ENCODE peak calls at places on chromosome 15, in nine cellular contexts. One of them, this sample, is unnamed.

GRCh38 chr15:52527898-52528464 is 699 bp downstream of the MYO5A start:
- DNase-seq in stimulated activated CD4-positive, alpha-beta T cell treated with anti-CD3 and anti-CD28 coated beads, Interleukin-4, amount 100 ng/mL, for 48 hours: peak; percentile 37
- DNase-seq in endothelial cell of umbilical vein: peak; percentile 57
- DNase-seq in SJSA1: no peak
- DNase-seq in ecto neural progenitor cell: no peak
- DNase-seq in iris pigment epithelial cell: peak; percentile 27
- DNase-seq in fibroblast of the aortic adventitia: peak; percentile 31
- DNase-seq in body of pancreas: peak; percentile 8
- DNase-seq in DMS53: peak; percentile 49
- DNase-seq in this sample: peak; percentile 41

GRCh38 chr15:75032391-75032790 is 9.0 kb downstream of the PPCDC start:
- DNase-seq in stimulated activated CD4-positive, alpha-beta T cell treated with anti-CD3 and anti-CD28 coated beads, Interleukin-4, amount 100 ng/mL, for 48 hours: no peak
- DNase-seq in endothelial cell of umbilical vein: peak; percentile 32
- DNase-seq in SJSA1: no peak
- DNase-seq in ecto neural progenitor cell: no peak
- DNase-seq in iris pigment epithelial cell: no peak
- DNase-seq in fibroblast of the aortic adventitia: no peak
- DNase-seq in body of pancreas: no peak
- DNase-seq in DMS53: no peak
- DNase-seq in this sample: no peak

GRCh38 chr15:56366211-56366610 is 985 bp downstream of the TEX9 start:
- DNase-seq in stimulated activated CD4-positive, alpha-beta T cell treated with anti-CD3 and anti-CD28 coated beads, Interleukin-4, amount 100 ng/mL, for 48 hours: no peak
- DNase-seq in endothelial cell of umbilical vein: no peak
- DNase-seq in SJSA1: no peak
- DNase-seq in ecto neural progenitor cell: no peak
- DNase-seq in iris pigment epithelial cell: no peak
- DNase-seq in fibroblast of the aortic adventitia: no peak
- DNase-seq in body of pancreas: no peak
- DNase-seq in DMS53: peak; percentile 13
- DNase-seq in this sample: no peak

GRCh38 chr15:100999369-100999768 is 80.2 kb downstream of the LRRK1 start:
- DNase-seq in stimulated activated CD4-positive, alpha-beta T cell treated with anti-CD3 and anti-CD28 coated beads, Interleukin-4, amount 100 ng/mL, for 48 hours: no peak
- DNase-seq in endothelial cell of umbilical vein: no peak
- DNase-seq in SJSA1: peak; percentile 51
- DNase-seq in ecto neural progenitor cell: no peak
- DNase-seq in iris pigment epithelial cell: no peak
- DNase-seq in fibroblast of the aortic adventitia: peak; percentile 38
- DNase-seq in body of pancreas: no peak
- DNase-seq in DMS53: no peak
- DNase-seq in this sample: no peak

GRCh38 chr15:22831473-22831872 is 7.0 kb upstream of the NIPA2 start:
- DNase-seq in stimulated activated CD4-positive, alpha-beta T cell treated with anti-CD3 and anti-CD28 coated beads, Interleukin-4, amount 100 ng/mL, for 48 hours: no peak
- DNase-seq in endothelial cell of umbilical vein: no peak
- DNase-seq in SJSA1: no peak
- DNase-seq in ecto neural progenitor cell: no peak
- DNase-seq in iris pigment epithelial cell: peak; percentile 36
- DNase-seq in fibroblast of the aortic adventitia: no peak
- DNase-seq in body of pancreas: no peak
- DNase-seq in DMS53: peak; percentile 28
- DNase-seq in this sample: no peak

GRCh38 chr15:70099966-70100494 is 2.3 kb upstream of the TLE3 start:
- DNase-seq in stimulated activated CD4-positive, alpha-beta T cell treated with anti-CD3 and anti-CD28 coated beads, Interleukin-4, amount 100 ng/mL, for 48 hours: no peak
- DNase-seq in endothelial cell of umbilical vein: no peak
- DNase-seq in SJSA1: no peak
- DNase-seq in ecto neural progenitor cell: no peak
- DNase-seq in iris pigment epithelial cell: no peak
- DNase-seq in fibroblast of the aortic adventitia: no peak
- DNase-seq in body of pancreas: peak; percentile 27
- DNase-seq in DMS53: peak; percentile 63
- DNase-seq in this sample: no peak

GRCh38 chr15:94432279-94432678 is 200.9 kb downstream of the MCTP2 start:
- DNase-seq in stimulated activated CD4-positive, alpha-beta T cell treated with anti-CD3 and anti-CD28 coated beads, Interleukin-4, amount 100 ng/mL, for 48 hours: no peak
- DNase-seq in endothelial cell of umbilical vein: no peak
- DNase-seq in SJSA1: no peak
- DNase-seq in ecto neural progenitor cell: no peak
- DNase-seq in iris pigment epithelial cell: no peak
- DNase-seq in fibroblast of the aortic adventitia: no peak
- DNase-seq in body of pancreas: no peak
- DNase-seq in DMS53: no peak
- DNase-seq in this sample: no peak

GRCh38 chr15:57866149-57866736 is 159.7 kb downstream of the POLR2M start:
- DNase-seq in stimulated activated CD4-positive, alpha-beta T cell treated with anti-CD3 and anti-CD28 coated beads, Interleukin-4, amount 100 ng/mL, for 48 hours: peak; percentile 38
- DNase-seq in endothelial cell of umbilical vein: peak; percentile 72
- DNase-seq in SJSA1: peak; percentile 48
- DNase-seq in ecto neural progenitor cell: peak; percentile 65
- DNase-seq in iris pigment epithelial cell: peak; percentile 48
- DNase-seq in fibroblast of the aortic adventitia: peak; percentile 51
- DNase-seq in body of pancreas: peak; percentile 67
- DNase-seq in DMS53: peak; percentile 79
- DNase-seq in this sample: no peak

GRCh38 chr15:88658972-88659931 is 20.4 kb downstream of the ISG20 start:
- DNase-seq in stimulated activated CD4-positive, alpha-beta T cell treated with anti-CD3 and anti-CD28 coated beads, Interleukin-4, amount 100 ng/mL, for 48 hours: no peak
- DNase-seq in endothelial cell of umbilical vein: peak; percentile 64
- DNase-seq in SJSA1: no peak
- DNase-seq in ecto neural progenitor cell: no peak
- DNase-seq in iris pigment epithelial cell: peak; percentile 59
- DNase-seq in fibroblast of the aortic adventitia: peak; percentile 73
- DNase-seq in body of pancreas: no peak
- DNase-seq in DMS53: no peak
- DNase-seq in this sample: no peak

GRCh38 chr15:64092075-64092820 is 1.4 kb downstream of the CIAO2A start:
- DNase-seq in stimulated activated CD4-positive, alpha-beta T cell treated with anti-CD3 and anti-CD28 coated beads, Interleukin-4, amount 100 ng/mL, for 48 hours: no peak
- DNase-seq in endothelial cell of umbilical vein: no peak
- DNase-seq in SJSA1: no peak
- DNase-seq in ecto neural progenitor cell: no peak
- DNase-seq in iris pigment epithelial cell: no peak
- DNase-seq in fibroblast of the aortic adventitia: no peak
- DNase-seq in body of pancreas: no peak
- DNase-seq in DMS53: peak; percentile 25
- DNase-seq in this sample: no peak

GRCh38 chr15:45448516-45448915 is 70.2 kb upstream of the GATM start:
- DNase-seq in stimulated activated CD4-positive, alpha-beta T cell treated with anti-CD3 and anti-CD28 coated beads, Interleukin-4, amount 100 ng/mL, for 48 hours: no peak
- DNase-seq in endothelial cell of umbilical vein: no peak
- DNase-seq in SJSA1: no peak
- DNase-seq in ecto neural progenitor cell: no peak
- DNase-seq in iris pigment epithelial cell: no peak
- DNase-seq in fibroblast of the aortic adventitia: no peak
- DNase-seq in body of pancreas: no peak
- DNase-seq in DMS53: no peak
- DNase-seq in this sample: no peak

GRCh38 chr15:80183291-80183690 is 30.5 kb downstream of the FAH start:
- DNase-seq in stimulated activated CD4-positive, alpha-beta T cell treated with anti-CD3 and anti-CD28 coated beads, Interleukin-4, amount 100 ng/mL, for 48 hours: no peak
- DNase-seq in endothelial cell of umbilical vein: no peak
- DNase-seq in SJSA1: no peak
- DNase-seq in ecto neural progenitor cell: no peak
- DNase-seq in iris pigment epithelial cell: no peak
- DNase-seq in fibroblast of the aortic adventitia: no peak
- DNase-seq in body of pancreas: no peak
- DNase-seq in DMS53: no peak
- DNase-seq in this sample: no peak

GRCh38 chr15:41024141-41024540 is 70.9 kb downstream of the CHAC1 start:
- DNase-seq in stimulated activated CD4-positive, alpha-beta T cell treated with anti-CD3 and anti-CD28 coated beads, Interleukin-4, amount 100 ng/mL, for 48 hours: no peak
- DNase-seq in endothelial cell of umbilical vein: no peak
- DNase-seq in SJSA1: no peak
- DNase-seq in ecto neural progenitor cell: no peak
- DNase-seq in iris pigment epithelial cell: peak; percentile 93
- DNase-seq in fibroblast of the aortic adventitia: peak; percentile 90
- DNase-seq in body of pancreas: no peak
- DNase-seq in DMS53: no peak
- DNase-seq in this sample: no peak

GRCh38 chr15:98743177-98743576 is 94.8 kb downstream of the IGF1R start:
- DNase-seq in stimulated activated CD4-positive, alpha-beta T cell treated with anti-CD3 and anti-CD28 coated beads, Interleukin-4, amount 100 ng/mL, for 48 hours: no peak
- DNase-seq in endothelial cell of umbilical vein: no peak
- DNase-seq in SJSA1: no peak
- DNase-seq in ecto neural progenitor cell: no peak
- DNase-seq in iris pigment epithelial cell: no peak
- DNase-seq in fibroblast of the aortic adventitia: no peak
- DNase-seq in body of pancreas: no peak
- DNase-seq in DMS53: no peak
- DNase-seq in this sample: no peak

GRCh38 chr15:58066042-58066867 is 744 bp upstream of the ALDH1A2 start:
- DNase-seq in stimulated activated CD4-positive, alpha-beta T cell treated with anti-CD3 and anti-CD28 coated beads, Interleukin-4, amount 100 ng/mL, for 48 hours: peak; percentile 25
- DNase-seq in endothelial cell of umbilical vein: peak; percentile 66
- DNase-seq in SJSA1: peak; percentile 27
- DNase-seq in ecto neural progenitor cell: peak; percentile 84
- DNase-seq in iris pigment epithelial cell: peak; percentile 38
- DNase-seq in fibroblast of the aortic adventitia: peak; percentile 19
- DNase-seq in body of pancreas: peak; percentile 59
- DNase-seq in DMS53: peak; percentile 77
- DNase-seq in this sample: peak; percentile 20

GRCh38 chr15:72764656-72765055 is 18.9 kb downstream of the ADPGK start:
- DNase-seq in stimulated activated CD4-positive, alpha-beta T cell treated with anti-CD3 and anti-CD28 coated beads, Interleukin-4, amount 100 ng/mL, for 48 hours: no peak
- DNase-seq in endothelial cell of umbilical vein: no peak
- DNase-seq in SJSA1: no peak
- DNase-seq in ecto neural progenitor cell: no peak
- DNase-seq in iris pigment epithelial cell: no peak
- DNase-seq in fibroblast of the aortic adventitia: no peak
- DNase-seq in body of pancreas: no peak
- DNase-seq in DMS53: no peak
- DNase-seq in this sample: no peak

GRCh38 chr15:46409879-46410278 is 775.0 kb downstream of the SQOR start:
- DNase-seq in stimulated activated CD4-positive, alpha-beta T cell treated with anti-CD3 and anti-CD28 coated beads, Interleukin-4, amount 100 ng/mL, for 48 hours: no peak
- DNase-seq in endothelial cell of umbilical vein: no peak
- DNase-seq in SJSA1: no peak
- DNase-seq in ecto neural progenitor cell: no peak
- DNase-seq in iris pigment epithelial cell: no peak
- DNase-seq in fibroblast of the aortic adventitia: no peak
- DNase-seq in body of pancreas: no peak
- DNase-seq in DMS53: no peak
- DNase-seq in this sample: no peak

GRCh38 chr15:40379853-40380252 is 2.7 kb upstream of the KNSTRN start:
- DNase-seq in stimulated activated CD4-positive, alpha-beta T cell treated with anti-CD3 and anti-CD28 coated beads, Interleukin-4, amount 100 ng/mL, for 48 hours: no peak
- DNase-seq in endothelial cell of umbilical vein: peak; percentile 75
- DNase-seq in SJSA1: peak; percentile 71
- DNase-seq in ecto neural progenitor cell: no peak
- DNase-seq in iris pigment epithelial cell: peak; percentile 99
- DNase-seq in fibroblast of the aortic adventitia: peak; percentile 99
- DNase-seq in body of pancreas: peak; percentile 71
- DNase-seq in DMS53: peak; percentile 44
- DNase-seq in this sample: peak; percentile 90

GRCh38 chr15:56371495-56372147 is 6.4 kb downstream of the TEX9 start:
- DNase-seq in stimulated activated CD4-positive, alpha-beta T cell treated with anti-CD3 and anti-CD28 coated beads, Interleukin-4, amount 100 ng/mL, for 48 hours: no peak
- DNase-seq in endothelial cell of umbilical vein: no peak
- DNase-seq in SJSA1: no peak
- DNase-seq in ecto neural progenitor cell: no peak
- DNase-seq in iris pigment epithelial cell: no peak
- DNase-seq in fibroblast of the aortic adventitia: no peak
- DNase-seq in body of pancreas: no peak
- DNase-seq in DMS53: peak; percentile 1
- DNase-seq in this sample: no peak

GRCh38 chr15:43762824-43763223 is 13.9 kb downstream of the ELL3 start:
- DNase-seq in stimulated activated CD4-positive, alpha-beta T cell treated with anti-CD3 and anti-CD28 coated beads, Interleukin-4, amount 100 ng/mL, for 48 hours: no peak
- DNase-seq in endothelial cell of umbilical vein: no peak
- DNase-seq in SJSA1: no peak
- DNase-seq in ecto neural progenitor cell: no peak
- DNase-seq in iris pigment epithelial cell: peak; percentile 54
- DNase-seq in fibroblast of the aortic adventitia: no peak
- DNase-seq in body of pancreas: no peak
- DNase-seq in DMS53: no peak
- DNase-seq in this sample: no peak

GRCh38 chr15:62896969-62897486 is 145.5 kb upstream of the TPM1 start:
- DNase-seq in stimulated activated CD4-positive, alpha-beta T cell treated with anti-CD3 and anti-CD28 coated beads, Interleukin-4, amount 100 ng/mL, for 48 hours: no peak
- DNase-seq in endothelial cell of umbilical vein: peak; percentile 99
- DNase-seq in SJSA1: peak; percentile 98
- DNase-seq in ecto neural progenitor cell: no peak
- DNase-seq in iris pigment epithelial cell: peak; percentile 99
- DNase-seq in fibroblast of the aortic adventitia: peak; percentile 99
- DNase-seq in body of pancreas: peak; percentile 92
- DNase-seq in DMS53: peak; percentile 85
- DNase-seq in this sample: peak; percentile 62

GRCh38 chr15:100192092-100192695 is 149.6 kb downstream of the ADAMTS17 start:
- DNase-seq in stimulated activated CD4-positive, alpha-beta T cell treated with anti-CD3 and anti-CD28 coated beads, Interleukin-4, amount 100 ng/mL, for 48 hours: no peak
- DNase-seq in endothelial cell of umbilical vein: no peak
- DNase-seq in SJSA1: no peak
- DNase-seq in ecto neural progenitor cell: no peak
- DNase-seq in iris pigment epithelial cell: no peak
- DNase-seq in fibroblast of the aortic adventitia: no peak
- DNase-seq in body of pancreas: no peak
- DNase-seq in DMS53: no peak
- DNase-seq in this sample: no peak

GRCh38 chr15:50873935-50874353 is 34.5 kb upstream of the AP4E1 start:
- DNase-seq in stimulated activated CD4-positive, alpha-beta T cell treated with anti-CD3 and anti-CD28 coated beads, Interleukin-4, amount 100 ng/mL, for 48 hours: no peak
- DNase-seq in endothelial cell of umbilical vein: no peak
- DNase-seq in SJSA1: no peak
- DNase-seq in ecto neural progenitor cell: no peak
- DNase-seq in iris pigment epithelial cell: no peak
- DNase-seq in fibroblast of the aortic adventitia: no peak
- DNase-seq in body of pancreas: no peak
- DNase-seq in DMS53: no peak
- DNase-seq in this sample: no peak

GRCh38 chr15:41799488-41799805 is 25.2 kb downstream of the MAPKBP1 start:
- DNase-seq in stimulated activated CD4-positive, alpha-beta T cell treated with anti-CD3 and anti-CD28 coated beads, Interleukin-4, amount 100 ng/mL, for 48 hours: no peak
- DNase-seq in endothelial cell of umbilical vein: no peak
- DNase-seq in SJSA1: no peak
- DNase-seq in ecto neural progenitor cell: no peak
- DNase-seq in iris pigment epithelial cell: no peak
- DNase-seq in fibroblast of the aortic adventitia: no peak
- DNase-seq in body of pancreas: no peak
- DNase-seq in DMS53: no peak
- DNase-seq in this sample: no peak

GRCh38 chr15:74156018-74156417 is 17.5 kb upstream of the ISLR start:
- DNase-seq in stimulated activated CD4-positive, alpha-beta T cell treated with anti-CD3 and anti-CD28 coated beads, Interleukin-4, amount 100 ng/mL, for 48 hours: no peak
- DNase-seq in endothelial cell of umbilical vein: no peak
- DNase-seq in SJSA1: no peak
- DNase-seq in ecto neural progenitor cell: no peak
- DNase-seq in iris pigment epithelial cell: no peak
- DNase-seq in fibroblast of the aortic adventitia: no peak
- DNase-seq in body of pancreas: no peak
- DNase-seq in DMS53: no peak
- DNase-seq in this sample: no peak

GRCh38 chr15:77081971-77082370 is 11.1 kb upstream of the TSPAN3 start:
- DNase-seq in stimulated activated CD4-positive, alpha-beta T cell treated with anti-CD3 and anti-CD28 coated beads, Interleukin-4, amount 100 ng/mL, for 48 hours: no peak
- DNase-seq in endothelial cell of umbilical vein: no peak
- DNase-seq in SJSA1: no peak
- DNase-seq in ecto neural progenitor cell: no peak
- DNase-seq in iris pigment epithelial cell: no peak
- DNase-seq in fibroblast of the aortic adventitia: no peak
- DNase-seq in body of pancreas: no peak
- DNase-seq in DMS53: no peak
- DNase-seq in this sample: no peak

GRCh38 chr15:65939901-65940617 is 70.8 kb downstream of the RAB11A start:
- DNase-seq in stimulated activated CD4-positive, alpha-beta T cell treated with anti-CD3 and anti-CD28 coated beads, Interleukin-4, amount 100 ng/mL, for 48 hours: no peak
- DNase-seq in endothelial cell of umbilical vein: peak; percentile 76
- DNase-seq in SJSA1: peak; percentile 6
- DNase-seq in ecto neural progenitor cell: no peak
- DNase-seq in iris pigment epithelial cell: peak; percentile 95
- DNase-seq in fibroblast of the aortic adventitia: peak; percentile 89
- DNase-seq in body of pancreas: no peak
- DNase-seq in DMS53: peak; percentile 94
- DNase-seq in this sample: peak; percentile 70

GRCh38 chr15:100703032-100703578 is 100.7 kb downstream of the ASB7 start:
- DNase-seq in stimulated activated CD4-positive, alpha-beta T cell treated with anti-CD3 and anti-CD28 coated beads, Interleukin-4, amount 100 ng/mL, for 48 hours: peak; percentile 23
- DNase-seq in endothelial cell of umbilical vein: peak; percentile 93
- DNase-seq in SJSA1: peak; percentile 96
- DNase-seq in ecto neural progenitor cell: no peak
- DNase-seq in iris pigment epithelial cell: peak; percentile 85
- DNase-seq in fibroblast of the aortic adventitia: peak; percentile 67
- DNase-seq in body of pancreas: no peak
- DNase-seq in DMS53: peak; percentile 66
- DNase-seq in this sample: no peak

GRCh38 chr15:57861039-57861638 is 154.6 kb downstream of the POLR2M start:
- DNase-seq in stimulated activated CD4-positive, alpha-beta T cell treated with anti-CD3 and anti-CD28 coated beads, Interleukin-4, amount 100 ng/mL, for 48 hours: peak; percentile 16
- DNase-seq in endothelial cell of umbilical vein: peak; percentile 84
- DNase-seq in SJSA1: peak; percentile 45
- DNase-seq in ecto neural progenitor cell: no peak
- DNase-seq in iris pigment epithelial cell: peak; percentile 69
- DNase-seq in fibroblast of the aortic adventitia: peak; percentile 85
- DNase-seq in body of pancreas: peak; percentile 39
- DNase-seq in DMS53: peak; percentile 69
- DNase-seq in this sample: no peak

GRCh38 chr15:81941479-81941878 is 104.3 kb downstream of the MEX3B start:
- DNase-seq in stimulated activated CD4-positive, alpha-beta T cell treated with anti-CD3 and anti-CD28 coated beads, Interleukin-4, amount 100 ng/mL, for 48 hours: no peak
- DNase-seq in endothelial cell of umbilical vein: no peak
- DNase-seq in SJSA1: no peak
- DNase-seq in ecto neural progenitor cell: no peak
- DNase-seq in iris pigment epithelial cell: no peak
- DNase-seq in fibroblast of the aortic adventitia: no peak
- DNase-seq in body of pancreas: no peak
- DNase-seq in DMS53: no peak
- DNase-seq in this sample: no peak

GRCh38 chr15:80058851-80059785 is at the start of gene ZFAND6:
- DNase-seq in stimulated activated CD4-positive, alpha-beta T cell treated with anti-CD3 and anti-CD28 coated beads, Interleukin-4, amount 100 ng/mL, for 48 hours: peak; percentile 95
- DNase-seq in endothelial cell of umbilical vein: peak; percentile 93
- DNase-seq in SJSA1: peak; percentile 97
- DNase-seq in ecto neural progenitor cell: peak; percentile 96
- DNase-seq in iris pigment epithelial cell: peak; percentile 93
- DNase-seq in fibroblast of the aortic adventitia: peak; percentile 87
- DNase-seq in body of pancreas: peak; percentile 96
- DNase-seq in DMS53: peak; percentile 97
- DNase-seq in this sample: peak; percentile 67

This sample was measured in H54.